ENCODE peak calls at places on chromosomes 7 and 10, in five cellular contexts. Q is CD8-positive, alpha-beta memory T cell; R is fibroblast of lung; P is endothelial cell of umbilical vein; N is heart right ventricle. O is an unnamed sample. For H3K4me1, the result is how much of the 10 kb centered on the place peaks cover.

GRCh38 chr10:100022403-100022802 is 12.7 kb upstream of the DNMBP start:
- DNase-seq in Q (no peak), R (peak), P (no peak), N (no peak), O (no peak)

GRCh38 chr10:6014241-6014761 is 37.0 kb upstream of the IL15RA start:
- DNase-seq in Q (peak), R (peak), P (peak), N (no peak), O (no peak)

GRCh38 chr7:98862716-98863420 is 6.9 kb downstream of the TMEM130 start:
- DNase-seq in Q (no peak), R (no peak), P (no peak), N (no peak), O (no peak)

GRCh38 chr10:59563506-59563905 is 146.1 kb downstream of the SLC16A9 start:
- DNase-seq in Q (no peak), R (peak), P (no peak), N (no peak), O (no peak)

GRCh38 chr7:100122067-100122466 is 2.6 kb downstream of the CNPY4 start:
- DNase-seq in Q (no peak), R (no peak), P (no peak), N (no peak), O (no peak)

GRCh38 chr7:152158801-152159587 is 133.5 kb downstream of the GALNT11 start:
- DNase-seq in Q (no peak), R (no peak), P (no peak), N (no peak), O (no peak)

GRCh38 chr10:93711891-93712290 is 9.5 kb upstream of the FRA10AC1 start:
- DNase-seq in Q (no peak), R (no peak), P (no peak), N (no peak), O (no peak)

GRCh38 chr7:76260171-76260703 is 42.2 kb upstream of the HSPB1 start:
- DNase-seq in Q (peak), R (no peak), P (no peak), N (no peak), O (peak)

GRCh38 chr10:80599424-80599847 is 61.7 kb downstream of the SH2D4B start:
- DNase-seq in Q (no peak), R (peak), P (peak), N (peak), O (no peak)

GRCh38 chr7:158407581-158408331 is 179.9 kb downstream of the PTPRN2 start:
- DNase-seq in Q (no peak), R (peak), P (no peak), N (no peak), O (no peak)

GRCh38 chr7:97377713-97378112 is 260.2 kb downstream of the SDHAF3 start:
- DNase-seq in Q (no peak), R (no peak), P (no peak), N (no peak), O (no peak)

GRCh38 chr7:104328308-104328969 is at the start of gene LHFPL3:
- DNase-seq in Q (no peak), R (no peak), P (no peak), N (no peak), O (peak)

GRCh38 chr10:121577568-121577967 is 20.7 kb downstream of the FGFR2 start:
- DNase-seq in Q (no peak), R (no peak), P (no peak), N (no peak), O (no peak)

GRCh38 chr7:22386206-22386858 is 29.4 kb upstream of the RAPGEF5 start:
- DNase-seq in Q (no peak), R (no peak), P (no peak), N (no peak), O (no peak)
- H3K4me1 ChIP-seq in Q (under half), R (under half), P (under half), N (under half), O (under half)

DNA sequence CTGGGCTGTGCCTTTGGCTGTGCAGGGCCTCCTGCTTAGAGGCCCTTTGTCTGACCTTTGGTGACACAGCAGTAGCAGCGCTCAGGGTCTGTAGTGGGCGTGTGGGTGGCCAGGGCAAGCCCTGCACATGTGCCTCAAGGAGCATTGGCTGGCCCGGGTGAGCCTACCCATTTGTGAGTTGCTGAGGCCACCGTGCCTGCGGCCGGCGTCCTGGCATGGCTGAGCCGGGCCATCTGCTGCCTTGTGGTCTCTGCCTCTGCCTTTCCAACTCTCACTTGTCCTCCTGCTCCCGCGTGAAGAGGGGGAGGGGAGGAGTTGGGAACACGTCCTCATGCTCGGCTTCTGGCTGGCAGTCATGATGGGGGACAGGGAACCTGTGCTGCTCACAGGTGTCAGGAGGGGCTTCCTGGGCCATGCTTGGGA is 9.2 kb upstream of the ORAI2 start:
- DNase-seq in Q (no peak), R (no peak), P (no peak), N (no peak), O (no peak)
- H3K4me3 ChIP-seq in Q (no peak), R (no peak), P (no peak), N (no peak), O (no peak)

GRCh38 chr7:121313793-121314676 is 14.8 kb upstream of the WNT16 start:
- DNase-seq in Q (no peak), R (peak), P (no peak), N (no peak), O (no peak)
- H3K27ac ChIP-seq in Q (no peak), R (no peak), P (no peak), N (no peak), O (no peak)

GRCh38 chr10:14736043-14736442 is 38.7 kb downstream of the FAM107B start:
- DNase-seq in Q (no peak), R (no peak), P (no peak), N (no peak), O (no peak)
- H3K4me1 ChIP-seq in Q (under half), R (under half), P (under half), N (under half), O (under half)

DNA sequence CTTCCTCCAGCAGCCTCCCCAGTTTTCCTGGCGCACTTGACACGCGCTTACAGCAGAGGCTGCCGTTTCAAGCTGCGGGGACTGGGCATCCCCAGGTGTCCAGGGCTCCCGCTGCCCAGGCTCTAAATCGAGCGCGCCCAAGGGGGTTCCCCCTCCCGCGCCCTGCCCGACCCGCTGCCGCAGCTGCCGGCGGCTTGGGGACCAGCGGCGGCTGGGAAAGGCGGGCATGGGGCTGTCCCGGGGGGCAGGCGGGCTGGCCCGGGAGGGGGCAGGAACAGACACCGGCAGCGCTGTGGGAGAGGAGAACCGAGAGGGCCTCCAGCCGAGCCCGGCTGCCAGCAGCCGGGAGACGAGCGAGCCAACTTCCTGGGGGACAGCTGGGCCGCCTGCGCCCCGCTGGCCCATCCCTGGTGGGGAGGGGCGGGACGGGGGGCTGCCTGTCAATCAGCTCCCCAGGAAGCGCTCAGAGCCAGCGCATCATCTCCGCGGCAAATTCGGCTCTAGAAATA is 14.9 kb downstream of the GRID2IP start:
- DNase-seq in Q (no peak), R (no peak), P (no peak), N (no peak), O (no peak)
- H3K4me3 ChIP-seq in Q (no peak), R (no peak), P (no peak), N (peak), O (peak)

DNA sequence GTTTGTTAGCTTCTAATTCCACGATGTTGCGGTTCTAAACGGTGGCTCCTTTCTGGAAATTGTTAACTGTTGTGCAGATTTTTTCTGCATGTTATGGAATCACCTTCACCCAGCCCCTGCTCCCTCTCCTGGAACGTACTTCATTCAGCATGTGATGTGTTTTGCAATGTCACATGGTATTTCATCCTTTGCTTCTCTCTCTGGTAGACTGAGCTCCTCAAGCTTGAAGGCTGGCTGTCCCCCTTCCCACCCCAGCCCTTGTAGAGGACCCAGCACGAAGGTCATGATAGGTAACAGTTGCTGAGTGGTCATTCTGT is 4.4 kb downstream of the PPP2R2D start:
- DNase-seq in Q (no peak), R (no peak), P (no peak), N (no peak), O (peak)
- H3K27ac ChIP-seq in Q (peak), R (no peak), P (no peak), N (no peak), O (no peak)

GRCh38 chr7:26912933-26913536 is 48.6 kb upstream of the SKAP2 start:
- DNase-seq in Q (no peak), R (peak), P (no peak), N (no peak), O (no peak)
- H3K4me1 ChIP-seq in Q (under half), R (under half), P (under half), N (under half), O (under half)

GRCh38 chr7:87217983-87218653 is 1.4 kb downstream of the TMEM243 start:
- DNase-seq in Q (no peak), R (no peak), P (no peak), N (no peak), O (no peak)
- H3K4me3 ChIP-seq in Q (peak), R (peak), P (no peak), N (peak), O (no peak)

GRCh38 chr7:44498230-44498954 is 7.9 kb upstream of the NUDCD3 start:
- DNase-seq in Q (no peak), R (no peak), P (no peak), N (no peak), O (no peak)

GRCh38 chr7:44494960-44495359 is 4.5 kb upstream of the NUDCD3 start:
- DNase-seq in Q (no peak), R (no peak), P (no peak), N (no peak), O (no peak)

GRCh38 chr7:44496385-44496784 is 5.9 kb upstream of the NUDCD3 start:
- DNase-seq in Q (no peak), R (no peak), P (no peak), N (no peak), O (no peak)

GRCh38 chr7:44497151-44498013 is 6.9 kb upstream of the NUDCD3 start:
- DNase-seq in Q (no peak), R (no peak), P (no peak), N (no peak), O (no peak)
- H3K27ac ChIP-seq in Q (no peak), R (no peak), P (no peak), N (no peak), O (no peak)